ENCODE peak calls at places on chromosomes 12 and 14, in six cellular contexts. N is Right ventricle myocardium superior, L is HT1080, E is AG09319, K is GOT3, U is A549. P is an unnamed sample.

GRCh38 chr12:7395950-7396349 is 48.0 kb downstream of the CD163L1 start:
- DNase-seq in N (no peak), E (no peak), K (no peak), L (peak; percentile 86), U (no peak), P (no peak)

GRCh38 chr14:33512201-33512600 is 438.7 kb downstream of the EGLN3 start:
- DNase-seq in N (no peak), E (no peak), U (no peak), K (no peak), L (peak; percentile 7), P (no peak)

GRCh38 chr14:53709381-53709780 is 247.2 kb downstream of the BMP4 start:
- DNase-seq in L (no peak), N (no peak), K (no peak), U (no peak), E (no peak), P (no peak)

GRCh38 chr12:42802688-42803279 is 213.2 kb upstream of the PRICKLE1 start:
- DNase-seq in N (no peak), U (no peak), L (no peak), E (no peak), K (no peak), P (no peak)

GRCh38 chr12:132239392-132239791 is 90.0 kb downstream of the GALNT9 start:
- DNase-seq in L (no peak), N (no peak), E (no peak), U (no peak), K (no peak), P (no peak)

GRCh38 chr14:96626916-96627315 is 124.7 kb downstream of the PAPOLA start:
- DNase-seq in E (no peak), L (no peak), K (no peak), U (no peak), N (no peak), P (no peak)

GRCh38 chr12:111788178-111788654 is 21.5 kb downstream of the ALDH2 start:
- DNase-seq in N (peak; percentile 70), K (no peak), U (peak; percentile 51), E (peak; percentile 59), L (no peak), P (peak; percentile 43)

GRCh38 chr12:104011265-104011664 is 38.7 kb downstream of the GLT8D2 start:
- DNase-seq in L (peak; percentile 95), N (no peak), K (no peak), U (peak; percentile 46), E (peak; percentile 75), P (no peak)

GRCh38 chr12:122354958-122355641 is 67.4 kb downstream of the CLIP1 start:
- DNase-seq in K (no peak), E (no peak), U (no peak), N (no peak), L (no peak), P (no peak)

GRCh38 chr12:122082621-122083356 is 4.2 kb downstream of the MLXIP start:
- DNase-seq in N (peak; percentile 9), L (no peak), U (no peak), K (no peak), E (no peak), P (no peak)

GRCh38 chr12:63915105-63915830 is 70.8 kb downstream of the SRGAP1 start:
- DNase-seq in K (no peak), L (peak; percentile 72), N (no peak), E (no peak), U (peak; percentile 85), P (no peak)

GRCh38 chr12:68609955-68610434 is 704 bp upstream of the RAP1B start:
- DNase-seq in L (no peak), E (no peak), K (no peak), U (peak; percentile 55), N (no peak), P (no peak)

GRCh38 chr12:46458500-46459106 is 86.0 kb upstream of the SLC38A2 start:
- DNase-seq in K (no peak), E (no peak), U (no peak), L (no peak), N (no peak), P (no peak)

GRCh38 chr12:113906411-113907200 is 59.5 kb downstream of the RBM19 start:
- DNase-seq in L (no peak), N (no peak), K (no peak), E (no peak), U (no peak), P (no peak)

GRCh38 chr14:21185506-21185905 is 29.6 kb upstream of the OR5AU1 start:
- DNase-seq in E (no peak), L (no peak), N (no peak), U (no peak), K (no peak), P (peak; percentile 10)

GRCh38 chr12:32811686-32812392 is 56.1 kb upstream of the YARS2 start:
- DNase-seq in K (no peak), E (no peak), N (no peak), L (peak; percentile 45), U (no peak), P (no peak)

GRCh38 chr12:18430425-18431048 is 169.2 kb downstream of the PIK3C2G start:
- DNase-seq in L (peak; percentile 32), U (peak; percentile 50), E (peak; percentile 37), K (no peak), N (no peak), P (peak; percentile 30)

GRCh38 chr12:115791331-115791730 is 486.2 kb downstream of the MED13L start:
- DNase-seq in U (no peak), K (no peak), N (peak; percentile 75), E (no peak), L (no peak), P (no peak)

GRCh38 chr14:90903101-90903500 is 86.9 kb upstream of the TTC7B start:
- DNase-seq in K (no peak), L (peak; percentile 50), N (no peak), E (peak; percentile 19), U (peak; percentile 63), P (peak; percentile 19)

GRCh38 chr14:74860899-74861733 is 14.8 kb downstream of the PROX2 start:
- DNase-seq in U (peak; percentile 82), K (peak; percentile 27), N (peak; percentile 95), E (no peak), L (peak; percentile 75), P (peak; percentile 72)

GRCh38 chr12:44246481-44247105 is 410.7 kb downstream of the TMEM117 start:
- DNase-seq in N (no peak), K (no peak), U (no peak), L (no peak), E (no peak), P (no peak)

GRCh38 chr12:11307143-11307542 is 3.1 kb downstream of the PRB4 start:
- DNase-seq in L (peak; percentile 4), U (no peak), N (no peak), K (no peak), E (no peak), P (no peak)

GRCh38 chr12:53062011-53062961 is 12.4 kb downstream of the TNS2 start:
- DNase-seq in U (no peak), N (no peak), E (no peak), K (no peak), L (no peak), P (no peak)

GRCh38 chr12:124761876-124762275 is 101.8 kb downstream of the SCARB1 start:
- DNase-seq in N (no peak), K (no peak), L (no peak), U (peak; percentile 43), E (no peak), P (no peak)

GRCh38 chr12:105433804-105434203 is 103.3 kb downstream of the C12orf75 start:
- DNase-seq in U (no peak), E (no peak), L (peak; percentile 91), K (no peak), N (no peak), P (no peak)

GRCh38 chr14:102759416-102759815 is 17.8 kb upstream of the TRAF3 start:
- DNase-seq in E (no peak), K (no peak), L (no peak), N (no peak), U (no peak), P (no peak)

GRCh38 chr12:79508622-79509021 is 182.1 kb downstream of the PAWR start:
- DNase-seq in L (no peak), U (no peak), E (no peak), N (no peak), K (no peak), P (no peak)

GRCh38 chr14:88384653-88385205 is 728 bp upstream of the SPATA7 start:
- DNase-seq in N (no peak), E (no peak), L (no peak), U (no peak), K (no peak), P (no peak)

GRCh38 chr12:113914806-113915205 is 51.3 kb downstream of the RBM19 start:
- DNase-seq in E (no peak), K (no peak), U (no peak), N (no peak), L (no peak), P (no peak)

GRCh38 chr12:102681309-102681708 is 200.9 kb upstream of the IGF1 start:
- DNase-seq in U (no peak), N (no peak), L (no peak), E (no peak), K (no peak), P (no peak)

GRCh38 chr12:56874821-56875220 is 59.4 kb downstream of the SDR9C7 start:
- DNase-seq in L (no peak), K (no peak), N (no peak), U (no peak), E (no peak), P (no peak)

GRCh38 chr12:96078281-96078761 is 42.9 kb upstream of the LTA4H start:
- DNase-seq in K (no peak), N (peak; percentile 80), L (no peak), E (no peak), U (no peak), P (no peak)

GRCh38 chr12:57693317-57693658 is 644 bp upstream of the OS9 start:
- DNase-seq in L (no peak), N (no peak), U (no peak), K (no peak), E (no peak), P (no peak)

GRCh38 chr12:131536337-131536736 is 174.6 kb upstream of the SFSWAP start:
- DNase-seq in K (no peak), U (no peak), E (no peak), N (no peak), L (no peak), P (no peak)

GRCh38 chr12:131000000-131000486 is 46.3 kb downstream of the ADGRD1 start:
- DNase-seq in K (no peak), N (peak; percentile 35), E (no peak), U (no peak), L (no peak), P (no peak)

GRCh38 chr12:92138626-92139025 is 7.0 kb downstream of the BTG1 start:
- DNase-seq in L (no peak), E (no peak), U (no peak), K (no peak), N (no peak), P (no peak)

GRCh38 chr14:104226421-104227385 is 88.3 kb downstream of the KIF26A start:
- DNase-seq in L (no peak), U (no peak), E (no peak), N (no peak), K (no peak), P (no peak)

P was measured in HuH-7.